ENCODE peak calls at places on chromosome 2, in nine cellular contexts. S is Right ventricle myocardium superior, A is SW480, E is non-pigmented ciliary epithelial cell, Q is NCI-H748 treated with DMSO at 0.1 percent for 48 hours, J is EL, V is stomach, W is mucosa of gallbladder, T is heart right ventricle. I is an unnamed sample.

GRCh38 chr2:25506226-25506625 is 164.5 kb upstream of the DNMT3A start:
- DNase-seq in T (no peak), V (no peak), S (no peak), Q (no peak), J (no peak), E (no peak), A (no peak), W (no peak), I (no peak)

GRCh38 chr2:164890533-164890932 is 48.9 kb upstream of the COBLL1 start:
- DNase-seq in S (no peak), T (no peak), W (no peak), J (no peak), E (no peak), Q (no peak), V (no peak), A (no peak), I (no peak)

GRCh38 chr2:98188351-98189046 is 101.5 kb downstream of the VWA3B start:
- DNase-seq in Q (no peak), S (no peak), J (no peak), E (no peak), V (no peak), A (peak; percentile 93), T (no peak), W (no peak), I (no peak)

GRCh38 chr2:144484201-144484948 is 35.5 kb downstream of the ZEB2 start:
- DNase-seq in W (no peak), T (no peak), V (no peak), E (no peak), J (no peak), S (no peak), Q (no peak), A (no peak), I (no peak)

GRCh38 chr2:78541451-78542267 is 483.8 kb upstream of the REG3G start:
- DNase-seq in V (no peak), E (no peak), T (no peak), W (no peak), J (no peak), Q (peak; percentile 74), A (peak; percentile 96), S (no peak), I (no peak)

GRCh38 chr2:235934059-235934896 is 233.9 kb downstream of the GBX2 start:
- DNase-seq in Q (no peak), E (no peak), V (peak; percentile 4), T (no peak), S (no peak), J (no peak), W (no peak), A (no peak), I (no peak)

GRCh38 chr2:160022162-160022561 is 40.3 kb downstream of the PLA2R1 start:
- DNase-seq in V (no peak), Q (no peak), W (no peak), J (no peak), E (no peak), A (no peak), T (no peak), S (no peak), I (no peak)

GRCh38 chr2:72803151-72803550 is 22.7 kb downstream of the EXOC6B start:
- DNase-seq in V (no peak), E (no peak), T (no peak), J (no peak), Q (no peak), S (no peak), W (no peak), A (no peak), I (no peak)

I was measured in left cardiac atrium.